ENCODE peak calls at places on chromosome 12, in six cellular contexts. P is lung, O is HCT116, K is sigmoid colon, U is spleen, J is PC-3. M is an unnamed sample.
A peak's percentile ranks its signal among the peaks of the same experiment; 100 is the strongest.

GRCh38 chr12:54526800-54527630 is 22.4 kb upstream of the PDE1B start:
- DNase-seq in P (no peak), O (peak; percentile 53), K (no peak), U (no peak), J (peak; percentile 44), M (no peak)

GRCh38 chr12:70307868-70308267 is 58.2 kb upstream of the KCNMB4 start:
- DNase-seq in P (no peak), O (no peak), K (no peak), U (no peak), J (no peak), M (no peak)

GRCh38 chr12:49244161-49244560 is 20.7 kb upstream of the TUBA1C start:
- DNase-seq in P (no peak), O (no peak), K (no peak), U (no peak), J (no peak), M (no peak)

GRCh38 chr12:77214136-77214535 is 148.8 kb upstream of the E2F7 start:
- DNase-seq in P (no peak), O (no peak), K (no peak), U (no peak), J (no peak), M (no peak)

GRCh38 chr12:56668197-56668457 is 20.0 kb downstream of the PTGES3 start:
- DNase-seq in P (no peak), O (no peak), K (no peak), U (no peak), J (no peak), M (no peak)

GRCh38 chr12:97984951-97985350 is 522.3 kb downstream of the RMST start:
- DNase-seq in P (no peak), O (no peak), K (no peak), U (no peak), J (no peak), M (no peak)

GRCh38 chr12:52741378-52742195 is 35.6 kb downstream of the KRT76 start:
- DNase-seq in P (peak; percentile 50), O (peak; percentile 4), K (no peak), U (no peak), J (peak; percentile 83), M (peak; percentile 82)

GRCh38 chr12:109671482-109671881 is 42.1 kb upstream of the FAM222A start:
- DNase-seq in P (no peak), O (no peak), K (no peak), U (peak; percentile 20), J (peak; percentile 58), M (no peak)

GRCh38 chr12:125110641-125111360 is 45.6 kb downstream of the AACS start:
- DNase-seq in P (no peak), O (no peak), K (no peak), U (no peak), J (peak; percentile 33), M (no peak)

GRCh38 chr12:739349-739748 is 13.0 kb upstream of the WNK1 start:
- DNase-seq in P (no peak), O (no peak), K (no peak), U (no peak), J (no peak), M (no peak)

GRCh38 chr12:6463858-6464257 is 6.6 kb downstream of the VAMP1 start:
- DNase-seq in P (no peak), O (no peak), K (no peak), U (no peak), J (no peak), M (no peak)

GRCh38 chr12:6465467-6466183 is 4.9 kb downstream of the VAMP1 start:
- DNase-seq in P (peak; percentile 61), O (peak; percentile 54), K (no peak), U (no peak), J (peak; percentile 71), M (peak; percentile 47)

GRCh38 chr12:6466184-6466573 is 4.3 kb downstream of the VAMP1 start:
- DNase-seq in P (no peak), O (no peak), K (no peak), U (no peak), J (no peak), M (no peak)

GRCh38 chr12:6463211-6463610 is 7.3 kb downstream of the VAMP1 start:
- DNase-seq in P (no peak), O (no peak), K (no peak), U (no peak), J (no peak), M (peak; percentile 54)

DNA sequence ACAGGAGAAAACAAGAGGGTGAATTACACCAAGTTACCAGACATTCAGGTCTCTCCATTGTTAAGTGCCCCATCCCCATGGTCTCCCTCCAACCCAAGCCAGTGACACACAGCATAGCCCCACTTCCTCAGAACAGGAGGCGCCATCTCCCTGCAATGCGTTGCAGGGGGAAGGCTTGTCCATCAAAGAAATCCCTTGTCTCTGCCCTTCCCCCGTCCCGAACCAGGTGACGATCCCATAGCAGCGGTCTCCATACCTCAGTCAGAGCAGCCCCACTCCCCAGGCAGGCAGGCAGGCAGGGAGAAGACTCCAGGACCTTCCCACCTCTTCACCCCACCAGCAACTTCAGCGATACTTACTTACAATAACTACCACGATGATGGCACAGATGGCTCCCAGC is 5.9 kb downstream of the VAMP1 start:
- DNase-seq in P (no peak), O (no peak), K (no peak), U (no peak), J (no peak), M (no peak)
- H3K4me1 ChIP-seq in P (peaks cover 8% of the 10 kb centered on the region), O (peaks cover 6% of the 10 kb centered on the region), K (no peaks in the 10 kb centered on the region), U (peaks cover 99% of the 10 kb centered on the region), J (peaks cover 16% of the 10 kb centered on the region), M (peaks cover 88% of the 10 kb centered on the region)

GRCh38 chr12:83826112-83826511 is 1086.5 kb downstream of the SLC6A15 start:
- DNase-seq in P (no peak), O (peak; percentile 22), K (no peak), U (no peak), J (peak; percentile 79), M (no peak)
- TF ChIP-seq CTCF in P (no peak), O (peak; percentile 31), K (no peak), U (peak; percentile 46), J (peak; percentile 75), M (no peak)

GRCh38 chr12:108193493-108193892 is 64.4 kb downstream of the WSCD2 start:
- DNase-seq in P (no peak), O (no peak), K (no peak), U (no peak), J (no peak), M (no peak)
- H3K27ac ChIP-seq in P (no peak overlapping the region), O (no peak overlapping the region), K (no peak overlapping the region), U (no peak overlapping the region), J (no peak overlapping the region), M (no peak overlapping the region)

GRCh38 chr12:111780166-111780565 is 13.4 kb downstream of the ALDH2 start:
- DNase-seq in P (no peak), O (no peak), K (no peak), U (no peak), J (no peak), M (no peak)

GRCh38 chr12:111775205-111776193 is 8.8 kb downstream of the ALDH2 start:
- DNase-seq in P (peak; percentile 86), O (no peak), K (peak; percentile 95), U (peak; percentile 93), J (peak; percentile 29), M (no peak)

GRCh38 chr12:111773801-111774551 is 7.2 kb downstream of the ALDH2 start:
- DNase-seq in P (peak; percentile 83), O (no peak), K (peak; percentile 94), U (no peak), J (no peak), M (no peak)

GRCh38 chr12:111777345-111778045 is 10.8 kb downstream of the ALDH2 start:
- DNase-seq in P (peak; percentile 66), O (no peak), K (peak; percentile 69), U (peak; percentile 84), J (no peak), M (no peak)

DNA sequence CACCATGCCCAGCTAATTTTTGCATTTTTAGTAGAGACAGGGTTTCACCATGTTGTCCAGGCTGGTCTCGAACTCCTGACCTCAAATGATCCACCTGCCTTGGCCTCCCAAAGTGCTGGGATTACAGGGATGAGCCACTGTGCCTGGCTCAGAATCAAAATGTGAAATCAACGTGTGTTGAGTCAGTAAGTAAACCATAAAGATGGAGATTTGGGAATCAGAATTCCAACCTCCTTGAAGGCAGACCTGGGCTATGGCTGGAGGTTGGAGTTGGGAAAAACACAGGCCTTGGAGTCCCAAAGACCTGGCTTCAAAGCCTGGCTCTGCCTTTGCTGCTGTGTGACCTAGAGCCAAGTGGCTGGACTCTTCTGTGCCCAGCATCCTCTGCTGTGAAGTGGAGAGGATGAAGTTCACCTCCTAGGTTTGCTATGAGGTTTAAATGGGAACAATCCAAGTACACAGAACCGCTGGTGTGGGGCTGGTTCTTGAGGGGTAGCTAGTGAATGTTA is 10.2 kb downstream of the ALDH2 start:
- DNase-seq in P (no peak), O (no peak), K (no peak), U (no peak), J (peak; percentile 30), M (no peak)
- H3K4me1 ChIP-seq in P (peaks cover 46% of the 10 kb centered on the region), O (no peaks in the 10 kb centered on the region), K (no peaks in the 10 kb centered on the region), U (peaks cover 68% of the 10 kb centered on the region), J (peaks cover 12% of the 10 kb centered on the region), M (no peaks in the 10 kb centered on the region)

DNA sequence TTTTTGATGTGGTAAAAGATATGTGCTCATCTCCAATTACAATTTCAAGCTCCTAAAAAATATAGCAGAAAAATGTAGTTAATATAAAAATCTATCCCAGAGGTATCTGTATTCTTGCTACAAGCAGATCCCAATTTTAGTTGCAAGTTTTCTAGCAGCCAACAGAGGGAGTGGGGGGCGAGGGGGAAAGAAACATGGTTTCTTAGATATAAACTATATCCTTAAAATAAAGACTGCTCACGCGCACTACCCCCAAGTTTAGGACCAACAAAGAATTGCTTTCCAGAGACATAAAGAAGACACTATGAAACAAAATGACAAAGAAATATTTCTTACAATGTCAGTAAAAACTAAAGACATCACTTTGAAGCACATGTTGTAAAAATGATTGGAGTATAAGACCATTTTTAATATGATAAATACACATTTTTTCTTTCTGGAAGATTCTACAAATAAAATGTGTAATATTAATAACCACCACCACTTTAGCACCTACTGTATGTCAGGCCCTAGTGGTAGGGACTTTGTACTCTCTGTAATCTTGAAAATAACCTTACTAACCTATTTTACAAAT is 5.4 kb downstream of the MAGOHB start:
- DNase-seq in P (no peak), O (no peak), K (no peak), U (no peak), J (peak; percentile 25), M (peak; percentile 8)
- TF ChIP-seq CTCF in P (no peak), O (peak; percentile 28), K (no peak), U (no peak), J (peak; percentile 54), M (peak; percentile 44)

GRCh38 chr12:131736807-131737484 is 26.1 kb downstream of the SFSWAP start:
- DNase-seq in P (peak; percentile 86), O (peak; percentile 95), K (no peak), U (no peak), J (peak; percentile 98), M (no peak)
- H3K27ac ChIP-seq in P (peak overlapping the region; percentile 67), O (peak overlapping the region; percentile 70), K (peak overlapping the region; percentile 37), U (no peak overlapping the region), J (peak overlapping the region; percentile 70), M (no peak overlapping the region)